ENCODE peak calls at places on chromosomes 5 and 9, in six cellular contexts. D is A549, A is cardiac muscle cell, Z is tibial nerve, K is body of pancreas, Y is BJ. S is an unnamed sample.

GRCh38 chr5:113075019-113075418 is 98.4 kb downstream of the DCP2 start:
- DNase-seq in D (no peak), A (no peak), Z (no peak), K (no peak), Y (no peak), S (no peak)

GRCh38 chr5:150208187-150209015 is 18.5 kb downstream of the SLC6A7 start:
- DNase-seq in D (peak; percentile 14), A (no peak), Z (no peak), K (no peak), Y (no peak), S (peak; percentile 18)

GRCh38 chr9:121206516-121207370 is 5.1 kb upstream of the RAB14 start:
- DNase-seq in D (no peak), A (no peak), Z (no peak), K (no peak), Y (no peak), S (peak; percentile 62)

GRCh38 chr9:80285325-80285724 is 713.6 kb downstream of the TLE4 start:
- DNase-seq in D (no peak), A (peak; percentile 2), Z (peak; percentile 7), K (no peak), Y (no peak), S (peak; percentile 12)

GRCh38 chr5:2750026-2750757 is 1.3 kb downstream of the IRX2 start:
- DNase-seq in D (no peak), A (peak; percentile 68), Z (no peak), K (no peak), Y (no peak), S (peak; percentile 43)

GRCh38 chr9:18890372-18890771 is 142.6 kb downstream of the SAXO1 start:
- DNase-seq in D (no peak), A (no peak), Z (no peak), K (no peak), Y (no peak), S (peak; percentile 48)

GRCh38 chr5:154732212-154732611 is 23.0 kb upstream of the LARP1 start:
- DNase-seq in D (no peak), A (no peak), Z (no peak), K (no peak), Y (no peak), S (no peak)

GRCh38 chr9:33142531-33142930 is 24.6 kb downstream of the B4GALT1 start:
- DNase-seq in D (no peak), A (no peak), Z (no peak), K (no peak), Y (no peak), S (no peak)

GRCh38 chr9:123484130-123484529 is 128.1 kb downstream of the CRB2 start:
- DNase-seq in D (no peak), A (no peak), Z (no peak), K (no peak), Y (no peak), S (no peak)

GRCh38 chr9:30504502-30504905 is 1879.9 kb upstream of the ACO1 start:
- DNase-seq in D (no peak), A (no peak), Z (no peak), K (no peak), Y (no peak), S (peak; percentile 2)

GRCh38 chr5:18465833-18466681 is 831.8 kb downstream of the TAF11L14 start:
- DNase-seq in D (peak; percentile 67), A (peak; percentile 63), Z (peak; percentile 88), K (peak; percentile 68), Y (no peak), S (peak; percentile 75)

GRCh38 chr9:106801816-106802215 is 61.1 kb upstream of the ZNF462 start:
- DNase-seq in D (no peak), A (no peak), Z (no peak), K (no peak), Y (no peak), S (no peak)

GRCh38 chr5:65394078-65394477 is 87.6 kb downstream of the ADAMTS6 start:
- DNase-seq in D (peak; percentile 2), A (no peak), Z (peak; percentile 47), K (no peak), Y (peak; percentile 76), S (peak; percentile 96)

GRCh38 chr5:138666226-138666742 is 86.9 kb upstream of the CTNNA1 start:
- DNase-seq in D (no peak), A (no peak), Z (no peak), K (no peak), Y (no peak), S (no peak)

GRCh38 chr5:66469684-66470083 is 126.5 kb upstream of the MAST4 start:
- DNase-seq in D (no peak), A (no peak), Z (no peak), K (no peak), Y (no peak), S (peak; percentile 5)

GRCh38 chr5:112861638-112861985 is 525 bp downstream of the SRP19 start:
- DNase-seq in D (no peak), A (no peak), Z (no peak), K (no peak), Y (no peak), S (no peak)

GRCh38 chr9:21711504-21711903 is 90.9 kb upstream of the MTAP start:
- DNase-seq in D (no peak), A (no peak), Z (no peak), K (no peak), Y (no peak), S (no peak)

GRCh38 chr5:40477856-40478546 is 201.7 kb upstream of the PTGER4 start:
- DNase-seq in D (peak; percentile 10), A (no peak), Z (no peak), K (no peak), Y (no peak), S (peak; percentile 71)

GRCh38 chr5:35938518-35939227 is at the start of gene CAPSL:
- DNase-seq in D (peak; percentile 42), A (peak; percentile 63), Z (peak; percentile 12), K (peak; percentile 88), Y (no peak), S (peak; percentile 61)

GRCh38 chr9:76365028-76365427 is 29.2 kb downstream of the RFK start:
- DNase-seq in D (peak; percentile 62), A (no peak), Z (no peak), K (no peak), Y (no peak), S (peak; percentile 36)

GRCh38 chr9:34428325-34428958 is 29.9 kb downstream of the FAM219A start:
- DNase-seq in D (no peak), A (no peak), Z (no peak), K (no peak), Y (no peak), S (peak; percentile 84)

GRCh38 chr9:109232449-109232848 is 65.4 kb upstream of the FRRS1L start:
- DNase-seq in D (no peak), A (no peak), Z (no peak), K (no peak), Y (no peak), S (peak; percentile 54)

GRCh38 chr5:101977729-101978345 is 318.2 kb downstream of the SLCO4C1 start:
- DNase-seq in D (peak; percentile 59), A (peak; percentile 49), Z (no peak), K (no peak), Y (no peak), S (peak; percentile 63)

GRCh38 chr9:19209188-19209587 is 21.3 kb upstream of the DENND4C start:
- DNase-seq in D (no peak), A (no peak), Z (no peak), K (no peak), Y (no peak), S (no peak)

GRCh38 chr9:20256284-20256948 is 365.9 kb downstream of the MLLT3 start:
- DNase-seq in D (no peak), A (no peak), Z (no peak), K (no peak), Y (no peak), S (no peak)

GRCh38 chr9:127535396-127535795 is 76.7 kb upstream of the STXBP1 start:
- DNase-seq in D (no peak), A (no peak), Z (no peak), K (no peak), Y (no peak), S (no peak)

GRCh38 chr9:89814340-89815040 is 209.7 kb downstream of the GADD45G start:
- DNase-seq in D (no peak), A (no peak), Z (no peak), K (no peak), Y (no peak), S (peak; percentile 57)

GRCh38 chr9:85942913-85943729 is 2.2 kb downstream of the NAA35 start:
- DNase-seq in D (no peak), A (no peak), Z (no peak), K (no peak), Y (no peak), S (no peak)

GRCh38 chr9:85940275-85940831 is 593 bp upstream of the NAA35 start:
- DNase-seq in D (peak; percentile 7), A (no peak), Z (no peak), K (no peak), Y (no peak), S (no peak)

GRCh38 chr9:85941966-85942912 is 1.3 kb downstream of the NAA35 start:
- DNase-seq in D (no peak), A (no peak), Z (no peak), K (no peak), Y (no peak), S (peak; percentile 7)

GRCh38 chr9:85941617-85941930 is 628 bp downstream of the NAA35 start:
- DNase-seq in D (no peak), A (no peak), Z (no peak), K (no peak), Y (no peak), S (peak; percentile 9)

DNA sequence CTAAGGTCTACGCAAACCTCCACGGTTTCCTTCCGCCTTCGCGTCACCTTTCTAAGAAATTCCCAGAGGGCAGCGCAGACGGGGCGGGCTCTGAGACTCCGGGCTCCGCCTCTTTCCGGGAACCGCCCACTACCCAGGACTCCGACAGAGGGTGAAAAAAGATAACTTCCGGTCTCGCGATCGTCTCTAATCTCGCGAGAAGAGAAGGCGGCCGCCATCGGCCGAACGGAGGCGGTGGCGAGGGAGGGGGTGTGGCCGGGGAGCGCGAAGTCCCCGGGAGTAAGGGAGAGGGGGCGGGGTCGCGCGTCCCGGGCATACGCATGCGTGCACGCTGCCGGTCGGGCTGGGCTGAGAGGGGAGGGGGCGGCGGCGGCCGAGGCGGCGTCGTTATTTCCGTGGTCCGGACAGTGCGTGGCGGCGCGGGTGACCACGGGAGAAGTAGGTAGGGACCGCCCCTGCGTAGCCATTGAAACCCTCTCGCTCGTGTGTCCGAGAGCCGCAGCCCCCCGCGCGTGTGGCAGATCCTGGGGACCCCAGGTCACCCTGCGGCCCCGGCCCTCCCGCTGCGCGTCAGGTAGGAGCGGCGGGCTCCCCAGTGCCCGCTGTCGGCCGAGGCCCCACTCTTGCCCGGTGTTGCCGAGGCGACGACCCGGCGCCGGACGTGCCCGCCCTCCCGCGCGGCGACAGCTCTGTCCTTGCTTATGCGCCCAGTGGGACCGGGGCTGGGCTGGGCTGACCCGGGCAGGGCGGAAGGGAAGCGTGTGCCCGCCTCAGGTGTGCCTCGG is at the start of gene NAA35:
- DNase-seq in D (peak; percentile 97), A (peak; percentile 99), Z (peak; percentile 98), K (peak; percentile 99), Y (peak; percentile 90), S (peak; percentile 98)
- TF ChIP-seq CTCF in D (no peak), A (no peak), Z (peak; percentile 8), K (no peak), Y (peak; percentile 20), S (no peak)

GRCh38 chr9:132167192-132167591 is 5.3 kb downstream of the NTNG2 start:
- DNase-seq in D (no peak), A (no peak), Z (no peak), K (no peak), Y (no peak), S (no peak)
- H3K4me3 ChIP-seq in D (no peak overlapping the region), A (no peak overlapping the region), Z (no peak overlapping the region), K (no peak overlapping the region), Y (no peak overlapping the region), S (no peak overlapping the region)

GRCh38 chr9:133532937-133533668 is 1.4 kb upstream of the ADAMTSL2 start:
- DNase-seq in D (peak; percentile 78), A (peak; percentile 68), Z (peak; percentile 65), K (peak; percentile 73), Y (no peak), S (peak; percentile 17)
- TF ChIP-seq CTCF in D (peak; percentile 43), A (peak; percentile 57), Z (peak; percentile 37), K (peak; percentile 84), Y (peak; percentile 64), S (peak; percentile 50)

GRCh38 chr5:158832736-158833135 is 267.0 kb downstream of the EBF1 start:
- DNase-seq in D (peak; percentile 38), A (no peak), Z (no peak), K (no peak), Y (no peak), S (no peak)
- H3K4me3 ChIP-seq in D (no peak overlapping the region), A (no peak overlapping the region), Z (no peak overlapping the region), K (no peak overlapping the region), Y (no peak overlapping the region), S (no peak overlapping the region)

S was measured in astrocyte of the spinal cord.